ENCODE peak calls at places on chromosomes 16 and 17, in four cellular contexts. L is thyroid gland, C is NB4, U is heart left ventricle. D is an unnamed sample.

GRCh38 chr16:88948781-88949490 is 28.1 kb downstream of the CBFA2T3 start:
- DNase-seq in U (no peak), C (no peak), L (no peak), D (no peak)

GRCh38 chr17:19263621-19264010 is 26.4 kb downstream of the EPN2 start:
- DNase-seq in L (no peak), U (peak), C (no peak), D (no peak)

GRCh38 chr17:80474231-80474932 is 2.0 kb downstream of the NPTX1 start:
- DNase-seq in U (no peak), L (no peak), C (peak), D (no peak)

GRCh38 chr17:51427259-51428255 is 167.2 kb downstream of the UTP18 start:
- DNase-seq in C (peak), U (no peak), L (no peak), D (no peak)

GRCh38 chr17:2435181-2435741 is 34.4 kb upstream of the MNT start:
- DNase-seq in L (peak), C (no peak), U (no peak), D (no peak)

GRCh38 chr17:2090804-2091534 is 36.1 kb downstream of the HIC1 start:
- DNase-seq in L (peak), C (peak), U (peak), D (no peak)

GRCh38 chr17:13835151-13835550 is 233.4 kb upstream of the HS3ST3A1 start:
- DNase-seq in L (no peak), U (no peak), C (no peak), D (no peak)

GRCh38 chr16:14658063-14658462 is 25.3 kb downstream of the BFAR start:
- DNase-seq in L (no peak), C (peak), U (no peak), D (no peak)

GRCh38 chr17:17681187-17681743 is at the start of gene RAI1:
- DNase-seq in L (peak), U (peak), C (peak), D (peak)

GRCh38 chr17:9185142-9185541 is 163.8 kb downstream of the NTN1 start:
- DNase-seq in L (peak), C (no peak), U (no peak), D (no peak)

GRCh38 chr16:88770459-88771293 is 14.3 kb downstream of the PIEZO1 start:
- DNase-seq in U (peak), C (peak), L (peak), D (no peak)

GRCh38 chr17:10135539-10136257 is 62.7 kb downstream of the GAS7 start:
- DNase-seq in U (no peak), L (no peak), C (peak), D (peak)

GRCh38 chr17:39450051-39450450 is 1.0 kb downstream of the MED1 start:
- DNase-seq in L (no peak), U (no peak), C (no peak), D (peak)

GRCh38 chr17:39455919-39456318 is 4.9 kb upstream of the MED1 start:
- DNase-seq in L (no peak), U (no peak), C (no peak), D (no peak)

GRCh38 chr17:39450847-39451581 is at the start of gene MED1:
- DNase-seq in C (peak), L (peak), U (peak), D (peak)
- TF ChIP-seq POLR2A in C (peak), L (no peak), U (no peak), D (no peak)

DNA sequence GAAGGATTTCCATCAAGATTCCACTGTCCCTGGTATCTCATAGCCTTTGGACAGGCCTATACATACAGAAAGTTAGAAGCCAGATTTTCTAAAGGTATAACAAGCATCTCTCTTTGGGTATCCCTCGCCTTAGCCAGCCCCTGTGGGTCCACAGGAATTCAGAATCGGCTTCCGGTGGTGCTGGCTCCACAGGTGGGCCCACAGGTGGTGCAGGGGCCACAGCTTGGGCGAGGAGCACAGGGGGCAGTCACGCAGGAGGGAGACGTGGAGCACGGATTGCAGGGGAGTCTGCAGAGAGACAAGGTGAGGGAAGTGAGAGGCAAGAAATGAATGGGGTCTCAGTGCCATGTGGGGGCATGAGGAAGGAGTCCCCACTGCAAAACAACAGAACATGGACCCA is 3.5 kb downstream of the KRT38 start:
- DNase-seq in C (no peak), L (no peak), U (no peak), D (no peak)
- TF ChIP-seq CTCF in C (no peak), L (no peak), U (no peak), D (no peak)

GRCh38 chr17:75777243-75777922 is 7.2 kb upstream of the UNK start:
- DNase-seq in C (no peak), U (no peak), L (no peak), D (no peak)

GRCh38 chr17:75774988-75775668 is 9.5 kb upstream of the UNK start:
- DNase-seq in C (no peak), U (no peak), L (no peak), D (peak)

GRCh38 chr17:75778861-75779249 is 5.8 kb upstream of the UNK start:
- DNase-seq in U (no peak), L (peak), C (no peak), D (no peak)

GRCh38 chr17:75774471-75774987 is 9.5 kb upstream of the GALK1 start:
- DNase-seq in L (no peak), U (no peak), C (no peak), D (no peak)

DNA sequence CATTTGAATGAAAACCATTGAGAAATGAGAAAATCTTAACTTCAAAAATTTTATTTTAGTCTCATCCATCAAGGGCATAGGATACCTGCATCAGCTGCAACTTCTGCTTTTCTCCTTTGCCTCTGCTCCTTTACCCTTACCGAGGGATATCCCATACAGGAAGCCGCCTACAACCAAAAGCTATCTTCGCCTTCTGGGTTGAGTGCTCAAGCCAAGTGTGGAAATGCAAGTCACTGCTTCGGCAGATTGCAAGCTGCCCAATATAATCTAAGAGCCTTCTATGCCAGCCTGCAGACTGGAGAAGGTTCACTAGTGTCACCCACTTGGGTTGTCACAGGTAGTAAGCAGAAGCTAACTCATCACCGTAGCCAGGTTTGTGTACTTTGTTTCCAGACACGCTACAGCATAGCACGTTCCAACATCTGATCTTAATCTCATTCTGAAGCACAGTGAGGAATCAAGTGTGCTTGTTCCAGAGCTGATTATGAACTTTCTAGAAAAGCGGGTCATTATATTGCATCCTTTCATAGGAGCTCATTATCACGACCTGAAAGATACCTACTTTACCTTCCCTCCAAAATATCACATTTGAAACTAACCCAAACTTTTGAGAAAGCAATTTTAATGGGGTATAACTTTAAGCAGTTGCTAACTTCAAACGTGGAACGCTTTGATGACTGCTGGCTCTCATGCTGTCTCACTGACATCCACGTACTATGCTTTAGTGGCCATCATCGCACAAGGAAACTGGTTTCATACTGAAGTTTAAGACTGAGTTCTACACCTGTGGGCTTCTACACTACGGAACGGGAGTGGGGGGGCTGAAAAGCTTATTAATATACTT is 8.0 kb upstream of the UNK start:
- DNase-seq in U (no peak), C (peak), L (peak), D (peak)
- TF ChIP-seq POLR2A in U (no peak), C (peak), L (no peak), D (no peak)

DNA sequence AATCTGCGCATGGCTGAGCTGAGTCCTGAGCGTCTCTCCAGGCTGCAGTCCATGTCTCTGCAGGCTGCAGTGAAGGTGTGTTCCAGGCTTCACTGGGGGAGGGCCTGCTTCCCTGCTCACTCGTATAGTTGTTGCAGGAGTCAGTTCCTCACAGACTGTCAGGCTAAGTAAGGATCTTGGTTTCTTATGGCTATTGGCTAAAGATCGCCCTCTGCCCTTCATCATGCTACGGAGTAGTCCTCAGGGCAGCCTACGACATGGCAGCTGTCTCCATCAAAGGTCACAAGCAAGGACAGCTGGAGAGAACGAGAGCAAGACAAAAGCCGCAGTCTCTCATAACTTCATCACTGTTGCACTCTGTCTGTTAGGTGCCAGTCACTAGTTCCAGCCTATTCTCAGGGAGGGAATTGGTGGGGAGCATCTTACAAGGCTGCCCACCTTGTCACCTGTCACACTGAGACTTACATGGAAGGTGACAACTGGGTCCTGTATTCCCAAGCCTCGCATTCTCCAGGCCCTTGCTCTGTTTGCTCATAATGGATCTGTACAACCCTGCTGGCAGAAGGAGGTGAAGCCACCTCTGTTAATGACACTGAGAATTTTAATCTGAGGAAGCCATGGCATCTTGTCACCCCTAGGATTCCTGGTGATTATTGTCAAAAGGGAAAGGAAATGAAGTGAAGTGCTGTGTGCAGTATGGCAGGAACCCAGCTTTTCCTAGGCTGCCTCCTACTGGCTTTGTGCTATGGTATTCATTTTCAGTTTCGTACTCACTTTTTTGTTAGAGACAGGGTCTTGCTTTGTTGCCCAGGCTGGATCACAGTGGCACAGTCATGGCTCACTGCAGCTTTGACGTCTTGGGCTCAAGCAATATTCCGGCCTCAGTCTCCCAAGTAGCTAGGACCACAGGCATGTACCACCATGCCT is 43.4 kb downstream of the MFSD11 start:
- DNase-seq in U (no peak), L (no peak), C (peak), D (no peak)
- TF ChIP-seq CTCF in U (no peak), L (no peak), C (peak), D (no peak)

DNA sequence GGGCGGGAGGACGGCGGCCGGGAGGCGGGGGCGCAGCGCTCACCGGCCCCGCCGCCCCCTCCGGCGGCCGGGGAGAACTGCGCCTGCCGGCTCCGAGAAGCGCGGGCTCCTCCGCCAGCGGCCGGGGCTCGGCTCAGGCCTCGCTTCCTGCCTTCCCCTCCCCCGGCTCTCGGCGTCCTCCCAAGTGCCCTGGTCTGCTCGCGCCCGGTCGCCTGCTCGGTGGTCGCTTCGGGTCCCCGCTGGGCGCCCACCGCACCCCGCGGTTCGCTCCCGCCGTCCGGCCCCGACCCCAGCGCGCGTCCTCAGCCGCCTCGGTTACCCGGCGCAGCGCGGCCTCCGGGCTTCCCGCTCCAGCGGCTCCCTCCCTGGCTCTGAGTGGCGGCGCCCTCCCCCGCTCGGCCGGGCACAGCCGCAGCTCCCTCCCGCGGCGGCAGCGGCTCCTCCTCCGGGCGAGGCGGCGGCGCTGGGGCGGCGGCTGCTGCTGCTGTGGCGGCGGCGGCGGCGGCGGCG is 294 bp downstream of the UBTF start:
- DNase-seq in C (peak), U (peak), L (peak), D (peak)
- TF ChIP-seq POLR2A in C (no peak), U (no peak), L (peak), D (no peak)

GRCh38 chr16:48560692-48561091 is 49.3 kb downstream of the N4BP1 start:
- DNase-seq in U (no peak), C (no peak), L (no peak), D (no peak)
- TF ChIP-seq CTCF in U (no peak), C (no peak), L (no peak), D (no peak)

GRCh38 chr16:3282103-3282746 is 1.1 kb upstream of the ZNF263 start:
- DNase-seq in C (peak), U (no peak), L (no peak), D (no peak)
- TF ChIP-seq POLR2A in C (no peak), U (no peak), L (no peak), D (no peak)